ENCODE peak calls at places on chromosomes 4 and X, in four cellular contexts. P, Z, H and O are unnamed samples.

GRCh38 chr4:94447754-94448411 is 3.9 kb upstream of the PDLIM5 start:
- DNase-seq in H (no peak), Z (no peak), P (no peak), O (no peak)

GRCh38 chrX:3384330-3384729 is 37.9 kb upstream of the MXRA5 start:
- DNase-seq in H (no peak), Z (no peak), P (no peak), O (no peak)

GRCh38 chrX:132169554-132169953 is 41.7 kb upstream of the FRMD7 start:
- DNase-seq in P (no peak), H (no peak), Z (no peak), O (no peak)

GRCh38 chr4:1763550-1764080 is 29.5 kb upstream of the FGFR3 start:
- DNase-seq in Z (no peak), H (no peak), P (no peak), O (peak)

GRCh38 chrX:2401590-2402360 is 99.0 kb downstream of the DHRSX start:
- DNase-seq in Z (no peak), P (no peak), H (no peak), O (no peak)

GRCh38 chrX:74422576-74423288 is 1.4 kb downstream of the SLC16A2 start:
- DNase-seq in Z (no peak), P (peak), H (no peak), O (peak)

GRCh38 chr4:121742794-121743193 is 22.2 kb downstream of the SMIM43 start:
- DNase-seq in H (no peak), P (no peak), Z (no peak), O (no peak)

GRCh38 chr4:148390311-148390710 is 51.9 kb downstream of the NR3C2 start:
- DNase-seq in Z (no peak), P (no peak), H (no peak), O (no peak)

GRCh38 chr4:69894221-69894620 is 34.3 kb upstream of the SULT1E1 start:
- DNase-seq in H (no peak), P (no peak), Z (no peak), O (no peak)

GRCh38 chr4:7987148-7987989 is 47.7 kb upstream of the AFAP1 start:
- DNase-seq in H (peak), P (peak), Z (no peak), O (peak)

GRCh38 chr4:102757681-102758080 is 3.1 kb downstream of the MANBA start:
- DNase-seq in H (no peak), P (no peak), Z (no peak), O (no peak)

GRCh38 chr4:125041372-125041930 is 273.3 kb upstream of the FAT4 start:
- DNase-seq in H (no peak), Z (no peak), P (no peak), O (no peak)

GRCh38 chr4:125739760-125740159 is 425.0 kb downstream of the FAT4 start:
- DNase-seq in H (no peak), Z (no peak), P (no peak), O (peak)

GRCh38 chrX:129876734-129877395 is 29.1 kb upstream of the UTP14A start:
- DNase-seq in Z (peak), H (peak), P (peak), O (peak)

GRCh38 chr4:21209854-21210253 is 509.6 kb downstream of the PACRGL start:
- DNase-seq in H (no peak), Z (no peak), P (no peak), O (no peak)

GRCh38 chrX:63855896-63856295 is 70.9 kb upstream of the ARHGEF9 start:
- DNase-seq in Z (peak), P (no peak), H (no peak), O (no peak)

GRCh38 chr4:128061566-128062536 is 739 bp downstream of the LARP1B start:
- DNase-seq in P (peak), H (peak), Z (no peak), O (peak)

GRCh38 chr4:73729534-73730165 is 10.7 kb upstream of the CXCL8 start:
- DNase-seq in H (peak), Z (peak), P (peak), O (peak)

GRCh38 chrX:106728337-106728736 is 1.8 kb downstream of the RNF128 start:
- DNase-seq in P (no peak), Z (no peak), H (no peak), O (no peak)

GRCh38 chrX:7891928-7892327 is 35.3 kb downstream of the PNPLA4 start:
- DNase-seq in P (no peak), Z (no peak), H (no peak), O (peak)

GRCh38 chrX:111652719-111653118 is 28.3 kb upstream of the ALG13 start:
- DNase-seq in Z (no peak), H (peak), P (no peak), O (no peak)

GRCh38 chrX:87961471-87961870 is 443.9 kb downstream of the KLHL4 start:
- DNase-seq in Z (no peak), P (no peak), H (no peak), O (no peak)

GRCh38 chr4:67973608-67974007 is 10.3 kb upstream of the TMPRSS11A start:
- DNase-seq in H (no peak), P (no peak), Z (no peak), O (no peak)

GRCh38 chrX:129600981-129601424 is 53.8 kb downstream of the APLN start:
- DNase-seq in Z (no peak), P (no peak), H (peak), O (peak)

GRCh38 chr4:3291411-3291968 is 1.3 kb upstream of the RGS12 start:
- DNase-seq in P (peak), H (no peak), Z (no peak), O (no peak)

GRCh38 chr4:143085224-143085623 is 99.5 kb upstream of the USP38 start:
- DNase-seq in H (peak), Z (no peak), P (no peak), O (peak)

GRCh38 chrX:106039920-106040319 is 1.4 kb upstream of the SERPINA7 start:
- DNase-seq in P (no peak), Z (no peak), H (peak), O (peak)

GRCh38 chr4:38870098-38870850 is 2.7 kb downstream of the FAM114A1 start:
- DNase-seq in H (no peak), P (no peak), Z (no peak), O (no peak)

GRCh38 chr4:147942729-147943128 is 210.8 kb downstream of the ARHGAP10 start:
- DNase-seq in P (no peak), Z (no peak), H (no peak), O (peak)

GRCh38 chr4:63348735-63349673 is 1060.2 kb downstream of the TECRL start:
- DNase-seq in H (no peak), P (no peak), Z (no peak), O (no peak)

GRCh38 chr4:164572877-164573279 is 181.1 kb upstream of the SMIM31 start:
- DNase-seq in P (no peak), H (no peak), Z (no peak), O (peak)

GRCh38 chr4:153789741-153790651 is 1.1 kb upstream of the SFRP2 start:
- DNase-seq in Z (no peak), H (no peak), P (no peak), O (no peak)

GRCh38 chr4:45987858-45988257 is 136.0 kb downstream of the GABRG1 start:
- DNase-seq in Z (no peak), H (no peak), P (no peak), O (no peak)

GRCh38 chrX:154908821-154909220 is 22.7 kb downstream of the F8A1 start:
- DNase-seq in P (no peak), Z (no peak), H (no peak), O (no peak)

GRCh38 chrX:47030339-47030738 is 47.9 kb upstream of the RGN start:
- DNase-seq in P (no peak), Z (peak), H (peak), O (peak)

GRCh38 chr4:30821891-30822612 is 101.9 kb downstream of the PCDH7 start:
- DNase-seq in H (peak), Z (no peak), P (no peak), O (no peak)

GRCh38 chr4:175109933-175110332 is 191.8 kb downstream of the ADAM29 start:
- DNase-seq in P (no peak), Z (no peak), H (no peak), O (no peak)

GRCh38 chrX:74147439-74147838 is 156.5 kb upstream of the ZCCHC13 start:
- DNase-seq in Z (no peak), H (no peak), P (no peak), O (no peak)

GRCh38 chr4:119238068-119238722 is 25.7 kb downstream of the USP53 start:
- DNase-seq in Z (no peak), P (no peak), H (no peak), O (peak)

GRCh38 chrX:109826954-109827708 is 94.1 kb upstream of the ACSL4 start:
- DNase-seq in H (peak), Z (peak), P (no peak), O (peak)
- H3K4me3 ChIP-seq in H (no peak), Z (no peak), P (no peak), O (no peak)

GRCh38 chr4:113049421-113050355 is at the start of gene ANK2:
- DNase-seq in Z (no peak), H (no peak), P (no peak), O (peak)
- H3K4me3 ChIP-seq in Z (peak), H (no peak), P (no peak), O (no peak)

GRCh38 chr4:167885872-167886271 is 206.5 kb upstream of the ANXA10 start:
- DNase-seq in Z (no peak), P (no peak), H (no peak), O (no peak)
- H3K4me3 ChIP-seq in Z (no peak), P (no peak), H (no peak), O (no peak)

GRCh38 chrX:5724123-5724522 is 504.5 kb downstream of the NLGN4X start:
- DNase-seq in P (no peak), Z (no peak), H (no peak), O (no peak)
- H3K4me3 ChIP-seq in P (no peak), Z (no peak), H (no peak), O (no peak)

GRCh38 chr4:182528819-182529218 is 285.6 kb downstream of the TENM3 start:
- DNase-seq in P (no peak), Z (no peak), H (no peak), O (no peak)

GRCh38 chr4:182536221-182536620 is 293.0 kb downstream of the TENM3 start:
- DNase-seq in H (no peak), P (no peak), Z (no peak), O (no peak)

GRCh38 chr4:182533948-182534347 is 290.7 kb downstream of the TENM3 start:
- DNase-seq in Z (peak), H (no peak), P (no peak), O (peak)

GRCh38 chr4:182530451-182530850 is 287.2 kb downstream of the TENM3 start:
- DNase-seq in P (no peak), H (no peak), Z (no peak), O (no peak)

GRCh38 chr4:182531555-182532162 is 288.5 kb downstream of the TENM3 start:
- DNase-seq in P (no peak), Z (no peak), H (no peak), O (no peak)
- H3K4me3 ChIP-seq in P (no peak), Z (no peak), H (no peak), O (no peak)

GRCh38 chr4:76589872-76590846 is 155.1 kb downstream of the SHROOM3 start:
- DNase-seq in Z (peak), P (peak), H (peak), O (peak)
- H3K4me3 ChIP-seq in Z (no peak), P (no peak), H (no peak), O (no peak)

GRCh38 chr4:48044298-48044697 is 27.7 kb downstream of the NIPAL1 start:
- DNase-seq in Z (no peak), H (no peak), P (no peak), O (no peak)

GRCh38 chr4:48043504-48043903 is 26.9 kb downstream of the NIPAL1 start:
- DNase-seq in Z (no peak), P (no peak), H (no peak), O (no peak)

GRCh38 chr4:48047421-48047844 is 30.9 kb downstream of the NIPAL1 start:
- DNase-seq in Z (no peak), P (no peak), H (no peak), O (no peak)

GRCh38 chr4:48047896-48048295 is 31.3 kb downstream of the NIPAL1 start:
- DNase-seq in H (no peak), Z (no peak), P (no peak), O (no peak)

DNA sequence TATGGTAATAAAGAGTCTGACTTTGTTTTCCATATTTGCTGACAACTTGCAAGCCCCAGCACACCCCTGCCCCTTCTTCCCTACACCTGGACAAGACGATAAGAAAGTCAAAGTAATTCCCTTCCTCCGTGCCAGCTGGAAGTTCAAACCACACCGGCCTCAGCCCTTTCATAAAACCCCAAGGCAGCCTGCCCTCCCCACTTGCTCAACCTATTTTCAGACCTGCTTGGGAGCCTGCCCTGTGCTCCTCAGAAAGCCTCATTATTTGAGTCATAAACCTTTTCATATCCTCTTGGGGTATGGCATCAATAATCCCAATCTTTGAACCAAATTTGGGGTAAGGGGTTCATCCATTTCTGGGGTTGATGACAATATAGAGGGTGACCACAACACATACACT is 29.5 kb downstream of the NIPAL1 start:
- DNase-seq in Z (no peak), P (no peak), H (no peak), O (no peak)
- H3K4me3 ChIP-seq in Z (no peak), P (no peak), H (no peak), O (no peak)

DNA sequence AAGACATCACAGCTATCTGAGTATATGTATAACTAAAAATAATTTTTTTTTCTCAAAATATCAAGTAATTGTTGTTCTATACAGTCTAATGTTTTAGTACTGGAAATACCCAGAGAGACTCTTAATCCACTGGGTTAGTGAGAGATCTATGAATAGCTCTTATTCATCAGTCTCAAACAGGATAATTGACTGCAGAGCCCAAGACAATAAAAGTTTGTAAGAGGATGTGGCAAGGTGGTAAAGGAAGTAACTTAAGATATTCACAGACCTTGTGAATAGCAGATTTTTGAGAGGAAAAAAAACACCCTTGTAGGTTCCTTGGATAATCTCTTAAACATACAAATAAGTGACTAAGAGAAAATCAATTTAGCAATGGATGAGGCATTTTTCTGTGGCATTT is 211.0 kb upstream of the FAM241A start:
- DNase-seq in H (no peak), P (no peak), Z (no peak), O (no peak)
- H3K4me3 ChIP-seq in H (no peak), P (no peak), Z (no peak), O (no peak)

DNA sequence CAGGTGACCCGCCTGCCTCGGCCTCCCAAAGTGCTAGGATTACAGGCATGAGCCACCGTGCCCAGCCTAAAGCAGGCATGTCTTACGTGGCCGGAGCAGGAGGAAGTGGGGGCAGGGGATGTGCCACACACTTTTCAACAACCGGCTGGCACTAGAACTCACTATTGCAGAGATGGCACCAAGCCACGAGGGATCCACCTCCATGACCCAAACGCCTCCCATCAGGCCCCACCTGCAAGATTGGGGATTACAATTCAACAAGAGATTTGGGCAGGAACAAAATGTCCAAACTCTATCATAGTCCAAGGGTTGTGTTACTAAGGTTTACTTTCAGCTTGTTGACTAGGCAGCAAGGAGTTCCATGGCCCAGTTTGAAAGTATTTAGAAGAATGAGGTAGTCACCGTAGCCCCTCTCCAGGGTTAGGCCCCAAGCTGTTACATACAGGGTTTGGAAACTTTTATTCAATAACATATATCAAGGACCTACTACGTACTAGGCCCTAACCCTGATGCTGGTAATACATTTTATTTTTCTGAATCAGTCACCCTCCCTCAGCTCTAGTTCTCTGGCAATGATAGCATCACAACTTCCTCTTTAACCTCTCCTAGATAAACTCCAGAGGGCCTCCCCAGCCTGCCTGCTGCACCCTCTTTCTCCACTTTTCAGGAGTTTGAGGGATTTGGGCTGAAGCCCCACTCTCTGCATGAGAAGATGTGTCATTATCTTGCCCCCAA is 18.0 kb upstream of the TBC1D14 start:
- DNase-seq in H (peak), Z (no peak), P (no peak), O (peak)
- H3K4me3 ChIP-seq in H (no peak), Z (no peak), P (no peak), O (no peak)

GRCh38 chrX:139920306-139920705 is 12.5 kb downstream of the ATP11C start:
- DNase-seq in H (no peak), P (no peak), Z (no peak), O (peak)

GRCh38 chrX:139924696-139925094 is 8.2 kb downstream of the ATP11C start:
- DNase-seq in Z (no peak), H (no peak), P (no peak), O (no peak)

GRCh38 chrX:139929876-139930275 is 3.0 kb downstream of the ATP11C start:
- DNase-seq in Z (no peak), H (no peak), P (no peak), O (no peak)

DNA sequence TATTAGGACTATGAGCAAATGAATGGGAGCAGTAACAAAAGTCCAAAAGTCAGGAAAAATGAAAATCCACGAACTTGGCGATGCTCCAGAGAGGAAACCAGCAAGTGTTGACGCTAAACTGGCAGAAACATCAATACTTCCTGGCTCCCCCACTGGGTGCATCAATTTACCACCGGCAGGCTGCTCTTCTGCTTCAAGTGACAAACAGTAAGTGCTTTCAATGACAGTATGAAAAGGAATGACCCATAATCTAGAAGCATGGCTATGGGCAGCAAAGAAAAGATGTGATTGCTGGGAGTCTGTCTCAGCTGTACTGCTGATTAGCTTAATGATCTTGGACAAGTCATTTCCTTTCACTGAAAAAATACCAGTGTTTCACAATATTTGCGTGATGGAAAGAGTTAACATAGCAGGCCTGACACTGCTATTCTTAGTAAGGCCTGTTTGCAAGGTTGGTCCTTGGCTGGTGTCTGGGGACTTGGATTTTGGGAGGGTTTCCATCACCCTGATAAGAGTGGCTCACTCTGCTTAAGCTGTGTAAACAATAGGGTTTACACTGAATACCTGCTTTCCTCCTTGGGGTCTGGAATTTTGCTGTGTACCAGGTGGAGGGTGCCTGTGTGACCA is 8.7 kb downstream of the ATP11C start:
- DNase-seq in P (no peak), Z (no peak), H (no peak), O (no peak)
- H3K4me3 ChIP-seq in P (no peak), Z (no peak), H (no peak), O (no peak)